ENCODE peak calls at places on chromosome 1, in eight cellular contexts. One of them, this sample, is unnamed.

GRCh38 chr1:228197555-228198147 is 10.2 kb upstream of the OBSCN start:
- ATAC-seq in HepG2: no peak
- ATAC-seq in body of pancreas: no peak
- ATAC-seq in upper lobe of left lung: no peak
- ATAC-seq in gastrocnemius medialis: peak
- ATAC-seq in A549: no peak
- ATAC-seq in heart left ventricle: peak
- ATAC-seq in right lobe of liver: no peak
- ATAC-seq in this sample: no peak

GRCh38 chr1:43147625-43148319 is 24.3 kb downstream of the EBNA1BP2 start:
- ATAC-seq in body of pancreas: peak
- ATAC-seq in right lobe of liver: peak
- ATAC-seq in gastrocnemius medialis: no peak
- ATAC-seq in A549: peak
- ATAC-seq in HepG2: peak
- ATAC-seq in heart left ventricle: peak
- ATAC-seq in upper lobe of left lung: peak
- ATAC-seq in this sample: peak

GRCh38 chr1:3453891-3454810 is at the start of gene ARHGEF16:
- ATAC-seq in HepG2: peak
- ATAC-seq in gastrocnemius medialis: peak
- ATAC-seq in body of pancreas: peak
- ATAC-seq in heart left ventricle: peak
- ATAC-seq in A549: peak
- ATAC-seq in upper lobe of left lung: peak
- ATAC-seq in right lobe of liver: peak
- ATAC-seq in this sample: peak

GRCh38 chr1:9465640-9466039 is 73.6 kb upstream of the SLC25A33 start:
- ATAC-seq in gastrocnemius medialis: no peak
- ATAC-seq in right lobe of liver: peak
- ATAC-seq in heart left ventricle: no peak
- ATAC-seq in HepG2: peak
- ATAC-seq in body of pancreas: no peak
- ATAC-seq in upper lobe of left lung: no peak
- ATAC-seq in A549: peak
- ATAC-seq in this sample: peak

GRCh38 chr1:28602536-28603439 is 10.7 kb downstream of the RAB42 start:
- ATAC-seq in body of pancreas: peak
- ATAC-seq in A549: peak
- ATAC-seq in heart left ventricle: peak
- ATAC-seq in HepG2: peak
- ATAC-seq in gastrocnemius medialis: peak
- ATAC-seq in upper lobe of left lung: peak
- ATAC-seq in right lobe of liver: peak
- ATAC-seq in this sample: peak

GRCh38 chr1:196891251-196891650 is 3.4 kb downstream of the CFHR4 start:
- ATAC-seq in right lobe of liver: peak
- ATAC-seq in HepG2: no peak
- ATAC-seq in A549: no peak
- ATAC-seq in heart left ventricle: no peak
- ATAC-seq in upper lobe of left lung: no peak
- ATAC-seq in body of pancreas: no peak
- ATAC-seq in gastrocnemius medialis: no peak
- ATAC-seq in this sample: no peak

GRCh38 chr1:111690306-111690617 is 48.9 kb downstream of the INKA2 start:
- ATAC-seq in body of pancreas: peak
- ATAC-seq in HepG2: no peak
- ATAC-seq in gastrocnemius medialis: no peak
- ATAC-seq in heart left ventricle: peak
- ATAC-seq in right lobe of liver: no peak
- ATAC-seq in A549: no peak
- ATAC-seq in upper lobe of left lung: peak
- ATAC-seq in this sample: peak

GRCh38 chr1:155026588-155026987 is 7.0 kb downstream of the DCST2 start:
- ATAC-seq in body of pancreas: no peak
- ATAC-seq in heart left ventricle: no peak
- ATAC-seq in A549: peak
- ATAC-seq in right lobe of liver: no peak
- ATAC-seq in upper lobe of left lung: no peak
- ATAC-seq in gastrocnemius medialis: peak
- ATAC-seq in HepG2: no peak
- ATAC-seq in this sample: no peak

GRCh38 chr1:3663999-3664699 is 11.8 kb downstream of the TP73 start:
- ATAC-seq in right lobe of liver: no peak
- ATAC-seq in A549: no peak
- ATAC-seq in gastrocnemius medialis: no peak
- ATAC-seq in HepG2: no peak
- ATAC-seq in heart left ventricle: no peak
- ATAC-seq in body of pancreas: no peak
- ATAC-seq in upper lobe of left lung: no peak
- ATAC-seq in this sample: no peak

GRCh38 chr1:62891961-62892562 is 108.1 kb downstream of the ATG4C start:
- ATAC-seq in gastrocnemius medialis: no peak
- ATAC-seq in right lobe of liver: no peak
- ATAC-seq in body of pancreas: no peak
- ATAC-seq in HepG2: peak
- ATAC-seq in heart left ventricle: no peak
- ATAC-seq in A549: no peak
- ATAC-seq in upper lobe of left lung: no peak
- ATAC-seq in this sample: no peak

GRCh38 chr1:209335090-209335692 is 248.3 kb upstream of the CAMK1G start:
- ATAC-seq in HepG2: peak
- ATAC-seq in upper lobe of left lung: peak
- ATAC-seq in heart left ventricle: no peak
- ATAC-seq in gastrocnemius medialis: no peak
- ATAC-seq in body of pancreas: no peak
- ATAC-seq in A549: peak
- ATAC-seq in right lobe of liver: peak
- ATAC-seq in this sample: no peak

GRCh38 chr1:32431736-32432400 is 33.0 kb upstream of the ZBTB8B start:
- ATAC-seq in right lobe of liver: no peak
- ATAC-seq in heart left ventricle: no peak
- ATAC-seq in body of pancreas: no peak
- ATAC-seq in gastrocnemius medialis: no peak
- ATAC-seq in HepG2: no peak
- ATAC-seq in upper lobe of left lung: no peak
- ATAC-seq in A549: no peak
- ATAC-seq in this sample: no peak

GRCh38 chr1:231590453-231591198 is 36.0 kb upstream of the DISC1 start:
- ATAC-seq in upper lobe of left lung: peak
- ATAC-seq in A549: peak
- ATAC-seq in right lobe of liver: peak
- ATAC-seq in gastrocnemius medialis: peak
- ATAC-seq in body of pancreas: peak
- ATAC-seq in heart left ventricle: peak
- ATAC-seq in HepG2: peak
- ATAC-seq in this sample: peak

GRCh38 chr1:6045561-6045960 is at the start of gene KCNAB2:
- ATAC-seq in right lobe of liver: peak
- ATAC-seq in heart left ventricle: no peak
- ATAC-seq in body of pancreas: no peak
- ATAC-seq in HepG2: peak
- ATAC-seq in A549: no peak
- ATAC-seq in upper lobe of left lung: no peak
- ATAC-seq in gastrocnemius medialis: no peak
- ATAC-seq in this sample: no peak

DNA sequence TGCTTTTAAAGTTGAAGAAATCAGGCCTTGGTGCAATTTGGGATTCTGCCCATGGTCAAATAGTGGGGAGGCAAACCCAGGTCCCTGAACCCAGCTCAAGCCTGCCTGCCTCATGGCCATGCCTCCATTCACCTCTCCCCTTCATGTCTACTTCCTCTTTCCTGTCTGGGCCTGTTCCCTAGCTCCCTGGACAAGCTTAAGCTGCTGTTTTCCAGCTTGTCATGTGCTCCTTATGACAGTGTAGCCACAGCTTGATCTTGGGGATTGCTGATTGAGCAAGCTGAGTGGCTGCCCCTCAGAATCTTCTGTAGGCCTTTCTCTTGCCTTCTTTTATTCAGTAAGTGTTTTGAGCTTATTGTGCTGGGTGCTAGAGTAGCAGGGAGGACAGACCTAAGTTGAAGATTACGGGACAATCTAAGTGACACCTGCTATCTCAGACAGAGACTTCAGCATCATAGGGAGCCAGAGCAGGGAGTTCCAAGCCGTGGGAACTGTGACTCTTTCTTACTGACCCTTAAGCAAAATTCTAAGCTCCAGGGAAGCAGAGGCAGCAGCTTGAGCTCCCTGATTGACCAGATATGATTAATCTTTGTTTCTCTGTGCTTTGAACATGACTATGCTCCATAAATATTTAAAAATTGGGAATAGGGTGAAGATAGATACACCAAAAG is 520 bp upstream of the MR1 start:
- ATAC-seq in heart left ventricle: peak
- ATAC-seq in upper lobe of left lung: peak
- ATAC-seq in A549: peak
- ATAC-seq in gastrocnemius medialis: peak
- ATAC-seq in HepG2: peak
- ATAC-seq in right lobe of liver: peak
- ATAC-seq in body of pancreas: peak
- ATAC-seq in this sample: peak
- TF ChIP-seq POLR2A in heart left ventricle: no peak
- TF ChIP-seq POLR2A in upper lobe of left lung: no peak
- TF ChIP-seq POLR2A in A549: no peak
- TF ChIP-seq POLR2A in gastrocnemius medialis: no peak
- TF ChIP-seq POLR2A in HepG2: no peak
- TF ChIP-seq POLR2A in right lobe of liver: no peak
- TF ChIP-seq POLR2A in body of pancreas: no peak
- TF ChIP-seq POLR2A in this sample: no peak

GRCh38 chr1:245876586-245876985 is 630.5 kb downstream of the SMYD3 start:
- ATAC-seq in upper lobe of left lung: no peak
- ATAC-seq in gastrocnemius medialis: no peak
- ATAC-seq in heart left ventricle: no peak
- ATAC-seq in A549: no peak
- ATAC-seq in HepG2: no peak
- ATAC-seq in right lobe of liver: no peak
- ATAC-seq in body of pancreas: no peak
- ATAC-seq in this sample: no peak

GRCh38 chr1:245873883-245874671 is 633.0 kb downstream of the SMYD3 start:
- ATAC-seq in heart left ventricle: no peak
- ATAC-seq in A549: no peak
- ATAC-seq in upper lobe of left lung: no peak
- ATAC-seq in body of pancreas: no peak
- ATAC-seq in gastrocnemius medialis: no peak
- ATAC-seq in HepG2: no peak
- ATAC-seq in right lobe of liver: no peak
- ATAC-seq in this sample: no peak

GRCh38 chr1:245877976-245878375 is 629.1 kb downstream of the SMYD3 start:
- ATAC-seq in A549: no peak
- ATAC-seq in right lobe of liver: no peak
- ATAC-seq in body of pancreas: no peak
- ATAC-seq in upper lobe of left lung: no peak
- ATAC-seq in HepG2: no peak
- ATAC-seq in heart left ventricle: no peak
- ATAC-seq in gastrocnemius medialis: no peak
- ATAC-seq in this sample: no peak

GRCh38 chr1:245874942-245875580 is 632.0 kb downstream of the SMYD3 start:
- ATAC-seq in upper lobe of left lung: peak
- ATAC-seq in gastrocnemius medialis: no peak
- ATAC-seq in HepG2: no peak
- ATAC-seq in right lobe of liver: peak
- ATAC-seq in A549: no peak
- ATAC-seq in heart left ventricle: peak
- ATAC-seq in body of pancreas: peak
- ATAC-seq in this sample: no peak

GRCh38 chr1:245875581-245876263 is 631.4 kb downstream of the SMYD3 start:
- ATAC-seq in body of pancreas: no peak
- ATAC-seq in A549: no peak
- ATAC-seq in heart left ventricle: no peak
- ATAC-seq in upper lobe of left lung: no peak
- ATAC-seq in gastrocnemius medialis: no peak
- ATAC-seq in HepG2: no peak
- ATAC-seq in right lobe of liver: no peak
- ATAC-seq in this sample: no peak
- H3K27ac ChIP-seq in body of pancreas: peak
- H3K27ac ChIP-seq in A549: no peak
- H3K27ac ChIP-seq in heart left ventricle: peak
- H3K27ac ChIP-seq in upper lobe of left lung: peak
- H3K27ac ChIP-seq in gastrocnemius medialis: no peak
- H3K27ac ChIP-seq in HepG2: no peak
- H3K27ac ChIP-seq in right lobe of liver: peak
- H3K27ac ChIP-seq in this sample: no peak

DNA sequence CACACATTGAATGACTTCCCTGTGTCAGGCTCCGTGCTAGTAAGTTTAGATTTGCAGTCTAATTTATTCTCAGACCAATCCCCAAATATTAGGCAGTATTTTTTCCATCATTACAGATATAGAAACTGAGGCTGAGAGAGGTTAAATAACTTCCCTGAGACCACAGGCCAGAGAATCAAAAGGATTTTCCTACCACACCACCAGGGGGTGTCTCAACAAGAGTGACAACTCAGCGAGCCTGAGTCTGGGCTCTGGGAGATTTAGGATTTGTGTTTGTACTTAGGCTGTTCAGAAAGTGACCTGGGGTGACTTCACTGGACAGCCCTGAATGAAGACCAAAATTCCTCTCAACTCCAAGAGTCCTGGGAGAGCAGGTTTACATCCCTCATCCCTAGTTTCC is 13.3 kb upstream of the LCE5A start:
- ATAC-seq in HepG2: peak
- ATAC-seq in body of pancreas: no peak
- ATAC-seq in heart left ventricle: no peak
- ATAC-seq in upper lobe of left lung: no peak
- ATAC-seq in right lobe of liver: peak
- ATAC-seq in A549: no peak
- ATAC-seq in gastrocnemius medialis: no peak
- ATAC-seq in this sample: no peak
- H3K4me3 ChIP-seq in HepG2: no peak
- H3K4me3 ChIP-seq in body of pancreas: no peak
- H3K4me3 ChIP-seq in heart left ventricle: no peak
- H3K4me3 ChIP-seq in upper lobe of left lung: no peak
- H3K4me3 ChIP-seq in right lobe of liver: no peak
- H3K4me3 ChIP-seq in A549: no peak
- H3K4me3 ChIP-seq in gastrocnemius medialis: no peak
- H3K4me3 ChIP-seq in this sample: no peak

DNA sequence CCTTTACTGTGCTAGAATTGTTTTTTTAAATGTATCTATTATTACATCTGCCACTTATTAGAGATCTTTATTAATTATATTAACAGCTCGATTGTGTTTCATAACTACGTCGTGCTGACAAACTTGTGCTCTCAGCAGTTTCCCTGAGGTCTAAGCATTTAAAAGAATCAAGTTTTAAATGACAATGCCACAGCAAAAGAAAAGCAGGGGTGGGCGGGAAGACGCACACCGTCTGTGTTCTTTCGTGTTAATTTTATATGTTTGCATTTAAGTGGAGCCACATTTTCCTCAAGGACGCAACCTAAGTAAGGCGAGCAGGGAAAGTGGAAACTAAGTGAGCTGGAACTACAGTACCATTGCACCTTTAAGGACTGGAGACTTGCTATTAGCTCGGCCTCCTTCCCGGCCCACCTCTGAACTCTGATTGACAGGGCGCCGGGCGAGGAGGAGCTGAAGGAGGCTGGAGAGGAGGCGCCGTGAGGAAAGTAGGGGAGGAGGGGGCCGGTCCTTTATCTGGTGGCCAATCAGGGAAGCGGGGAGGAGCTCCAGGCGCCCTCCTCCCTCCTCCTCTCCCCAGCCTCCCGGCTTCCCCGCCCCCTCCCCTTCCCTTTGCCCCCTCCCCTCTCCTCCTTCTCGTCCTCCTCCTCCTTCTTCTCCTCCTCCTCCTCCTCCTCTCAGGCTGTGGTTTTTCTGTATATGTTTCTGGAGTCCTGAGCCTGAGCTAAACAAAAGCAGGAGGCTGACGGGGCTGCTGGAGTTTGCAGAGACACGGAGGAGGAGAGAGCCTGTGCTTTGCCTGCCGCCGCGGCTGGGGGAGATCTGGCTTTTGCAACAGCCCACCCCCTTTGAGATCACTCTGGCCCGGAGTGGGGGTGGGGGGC is at the start of gene PBX1:
- ATAC-seq in A549: peak
- ATAC-seq in body of pancreas: peak
- ATAC-seq in heart left ventricle: peak
- ATAC-seq in gastrocnemius medialis: peak
- ATAC-seq in HepG2: peak
- ATAC-seq in upper lobe of left lung: peak
- ATAC-seq in right lobe of liver: peak
- ATAC-seq in this sample: peak
- TF ChIP-seq POLR2A in A549: peak
- TF ChIP-seq POLR2A in body of pancreas: peak
- TF ChIP-seq POLR2A in heart left ventricle: peak
- TF ChIP-seq POLR2A in gastrocnemius medialis: peak
- TF ChIP-seq POLR2A in HepG2: no peak
- TF ChIP-seq POLR2A in upper lobe of left lung: peak
- TF ChIP-seq POLR2A in right lobe of liver: peak
- TF ChIP-seq POLR2A in this sample: peak

This sample was measured in gastroesophageal sphincter.